ENCODE peak calls at places on chromosomes 11 and 22, in six cellular contexts. E, F, N, C, W and I are unnamed samples.
A peak's percentile ranks its signal among the peaks of the same experiment; 100 is the strongest.

GRCh38 chr11:58770627-58771457 is 39.1 kb upstream of the GLYAT start:
- DNase-seq in F (no peak), W (no peak), E (no peak), N (no peak), C (no peak), I (no peak)

GRCh38 chr11:13210424-13210823 is 67.2 kb upstream of the BMAL1 start:
- DNase-seq in C (peak; percentile 39), W (peak; percentile 41), F (peak; percentile 3), N (peak; percentile 43), E (peak; percentile 30), I (peak; percentile 22)

GRCh38 chr11:108223449-108224149 is 732 bp downstream of the ATM start:
- DNase-seq in C (no peak), F (no peak), W (no peak), N (no peak), E (peak; percentile 29), I (no peak)

GRCh38 chr11:76700177-76701100 is 29.9 kb upstream of the LRRC32 start:
- DNase-seq in F (no peak), W (no peak), C (no peak), E (no peak), N (no peak), I (no peak)

GRCh38 chr22:50030315-50031188 is 18.0 kb upstream of the IL17REL start:
- DNase-seq in E (peak; percentile 93), W (peak; percentile 91), C (peak; percentile 71), F (peak; percentile 76), N (peak; percentile 95), I (peak; percentile 28)

GRCh38 chr11:1746516-1746931 is 3.9 kb downstream of the IFITM10 start:
- DNase-seq in E (peak; percentile 84), N (peak; percentile 41), C (no peak), F (no peak), W (no peak), I (no peak)

GRCh38 chr22:43922123-43922522 is 1.5 kb upstream of the PNPLA3 start:
- DNase-seq in W (no peak), F (no peak), C (no peak), E (no peak), N (no peak), I (no peak)

GRCh38 chr11:66451663-66452062 is 13.0 kb upstream of the MRPL11 start:
- DNase-seq in N (no peak), E (no peak), C (no peak), W (no peak), F (no peak), I (no peak)

GRCh38 chr11:6919698-6920097 is 1.1 kb upstream of the OR2D3 start:
- DNase-seq in F (no peak), E (no peak), C (no peak), N (no peak), W (no peak), I (no peak)

GRCh38 chr22:42626951-42627625 is 12.4 kb upstream of the POLDIP3 start:
- DNase-seq in C (no peak), N (no peak), E (no peak), W (no peak), F (no peak), I (no peak)

GRCh38 chr22:43859621-43860020 is 2.7 kb downstream of the SULT4A1 start:
- DNase-seq in C (no peak), W (no peak), F (no peak), N (no peak), E (no peak), I (no peak)

GRCh38 chr11:64148200-64148916 is 17.6 kb downstream of the MACROD1 start:
- DNase-seq in C (peak; percentile 95), E (peak; percentile 75), F (peak; percentile 53), N (peak; percentile 80), W (peak; percentile 91), I (peak; percentile 79)

GRCh38 chr22:44930711-44931035 is 79.1 kb downstream of the PHF21B start:
- DNase-seq in C (no peak), W (no peak), N (no peak), E (no peak), F (no peak), I (no peak)

GRCh38 chr11:134047586-134047999 is 21.3 kb upstream of the JAM3 start:
- DNase-seq in F (no peak), E (no peak), C (no peak), N (no peak), W (no peak), I (no peak)

GRCh38 chr11:76653674-76654309 is 16.8 kb downstream of the LRRC32 start:
- DNase-seq in E (no peak), F (no peak), C (no peak), N (no peak), W (no peak), I (no peak)

GRCh38 chr11:120229451-120230424 is 10.2 kb upstream of the POU2F3 start:
- DNase-seq in N (peak; percentile 69), F (no peak), W (no peak), C (peak; percentile 51), E (peak; percentile 6), I (no peak)

GRCh38 chr22:45237065-45237990 is 3.4 kb downstream of the KIAA0930 start:
- DNase-seq in C (no peak), F (no peak), E (no peak), W (no peak), N (no peak), I (no peak)

GRCh38 chr22:30279389-30279788 is 9.9 kb downstream of the CASTOR1 start:
- DNase-seq in F (no peak), N (no peak), E (no peak), C (no peak), W (no peak), I (peak; percentile 19)

GRCh38 chr22:42937164-42937854 is 77.6 kb downstream of the PACSIN2 start:
- DNase-seq in C (no peak), E (peak; percentile 35), N (no peak), F (no peak), W (no peak), I (no peak)

GRCh38 chr22:41288245-41288946 is 2.4 kb upstream of the RANGAP1 start:
- DNase-seq in W (no peak), C (no peak), N (no peak), E (no peak), F (no peak), I (no peak)

GRCh38 chr11:19703211-19703610 is 9.4 kb upstream of the NAV2 start:
- DNase-seq in E (no peak), F (no peak), N (no peak), W (no peak), C (no peak), I (no peak)

GRCh38 chr22:44248926-44249325 is 63.8 kb downstream of the SHISAL1 start:
- DNase-seq in F (no peak), N (no peak), W (no peak), E (no peak), C (no peak), I (no peak)

GRCh38 chr22:34973926-34974325 is 92.0 kb upstream of the ISX start:
- DNase-seq in N (no peak), C (no peak), E (no peak), W (no peak), F (no peak), I (no peak)

GRCh38 chr11:6824461-6824860 is 21.0 kb upstream of the OR10A5 start:
- DNase-seq in W (no peak), E (no peak), F (no peak), C (no peak), N (no peak), I (no peak)

GRCh38 chr11:134098566-134099184 is 29.8 kb downstream of the JAM3 start:
- DNase-seq in F (no peak), N (no peak), E (peak; percentile 8), C (no peak), W (no peak), I (no peak)

GRCh38 chr11:16604784-16605439 is 133.5 kb upstream of the C11orf58 start:
- DNase-seq in F (no peak), C (peak; percentile 27), N (no peak), E (no peak), W (peak; percentile 28), I (no peak)

GRCh38 chr11:121478226-121478894 is 25.6 kb upstream of the SORL1-AS1 start:
- DNase-seq in F (no peak), E (no peak), C (no peak), W (no peak), N (no peak), I (no peak)

GRCh38 chr11:67389477-67389876 is 2.3 kb upstream of the RAD9A start:
- DNase-seq in C (no peak), E (peak; percentile 44), N (no peak), W (peak; percentile 88), F (no peak), I (no peak)